ENCODE peak calls at places on chromosome 18, in nine cellular contexts. One of them, this sample, is unnamed.

GRCh38 chr18:77676901-77677300 is 427.3 kb downstream of the GALR1 start:
- DNase-seq in hepatocyte: no peak
- DNase-seq in astrocyte: no peak
- DNase-seq in keratinocyte: no peak
- DNase-seq in OCI-LY7: no peak
- DNase-seq in fibroblast of lung: no peak
- DNase-seq in HCT116: no peak
- DNase-seq in neural progenitor cell: peak
- DNase-seq in IMR-90: no peak
- DNase-seq in this sample: no peak

GRCh38 chr18:62637403-62637802 is 77.9 kb upstream of the PHLPP1 start:
- DNase-seq in neural progenitor cell: no peak
- DNase-seq in fibroblast of lung: no peak
- DNase-seq in hepatocyte: no peak
- DNase-seq in HCT116: no peak
- DNase-seq in OCI-LY7: no peak
- DNase-seq in IMR-90: no peak
- DNase-seq in astrocyte: no peak
- DNase-seq in keratinocyte: no peak
- DNase-seq in this sample: no peak

GRCh38 chr18:12885500-12885899 is 1.5 kb upstream of the PTPN2 start:
- DNase-seq in astrocyte: no peak
- DNase-seq in OCI-LY7: no peak
- DNase-seq in HCT116: no peak
- DNase-seq in IMR-90: no peak
- DNase-seq in fibroblast of lung: no peak
- DNase-seq in neural progenitor cell: no peak
- DNase-seq in keratinocyte: no peak
- DNase-seq in hepatocyte: no peak
- DNase-seq in this sample: no peak

GRCh38 chr18:21740474-21740723 is 193 bp upstream of the MIB1 start:
- DNase-seq in fibroblast of lung: peak
- DNase-seq in HCT116: no peak
- DNase-seq in keratinocyte: no peak
- DNase-seq in OCI-LY7: peak
- DNase-seq in neural progenitor cell: no peak
- DNase-seq in hepatocyte: peak
- DNase-seq in astrocyte: peak
- DNase-seq in IMR-90: peak
- DNase-seq in this sample: peak

GRCh38 chr18:23228102-23229051 is 93.1 kb downstream of the CABLES1 start:
- DNase-seq in keratinocyte: no peak
- DNase-seq in hepatocyte: no peak
- DNase-seq in HCT116: no peak
- DNase-seq in neural progenitor cell: no peak
- DNase-seq in fibroblast of lung: peak
- DNase-seq in astrocyte: peak
- DNase-seq in OCI-LY7: peak
- DNase-seq in IMR-90: peak
- DNase-seq in this sample: no peak

GRCh38 chr18:78171954-78172353 is 807.7 kb upstream of the SALL3 start:
- DNase-seq in HCT116: no peak
- DNase-seq in neural progenitor cell: no peak
- DNase-seq in OCI-LY7: no peak
- DNase-seq in keratinocyte: no peak
- DNase-seq in IMR-90: no peak
- DNase-seq in astrocyte: no peak
- DNase-seq in fibroblast of lung: no peak
- DNase-seq in hepatocyte: no peak
- DNase-seq in this sample: no peak

GRCh38 chr18:45730832-45731545 is 7.0 kb downstream of the SLC14A1 start:
- DNase-seq in hepatocyte: no peak
- DNase-seq in HCT116: no peak
- DNase-seq in OCI-LY7: no peak
- DNase-seq in IMR-90: peak
- DNase-seq in keratinocyte: no peak
- DNase-seq in fibroblast of lung: peak
- DNase-seq in astrocyte: peak
- DNase-seq in neural progenitor cell: no peak
- DNase-seq in this sample: no peak

GRCh38 chr18:61676763-61677434 is 215.9 kb downstream of the RNF152 start:
- DNase-seq in keratinocyte: no peak
- DNase-seq in OCI-LY7: no peak
- DNase-seq in hepatocyte: no peak
- DNase-seq in astrocyte: peak
- DNase-seq in HCT116: no peak
- DNase-seq in fibroblast of lung: peak
- DNase-seq in neural progenitor cell: no peak
- DNase-seq in IMR-90: peak
- DNase-seq in this sample: no peak

GRCh38 chr18:14086459-14087231 is 45.6 kb downstream of the ZNF519 start:
- DNase-seq in astrocyte: peak
- DNase-seq in neural progenitor cell: peak
- DNase-seq in keratinocyte: no peak
- DNase-seq in fibroblast of lung: peak
- DNase-seq in hepatocyte: peak
- DNase-seq in HCT116: no peak
- DNase-seq in IMR-90: peak
- DNase-seq in OCI-LY7: peak
- DNase-seq in this sample: peak

GRCh38 chr18:5057348-5058012 is 139.6 kb downstream of the AKAIN1 start:
- DNase-seq in OCI-LY7: peak
- DNase-seq in astrocyte: peak
- DNase-seq in hepatocyte: peak
- DNase-seq in IMR-90: peak
- DNase-seq in HCT116: peak
- DNase-seq in neural progenitor cell: peak
- DNase-seq in fibroblast of lung: peak
- DNase-seq in keratinocyte: peak
- DNase-seq in this sample: peak

GRCh38 chr18:73365018-73365417 is 497.2 kb upstream of the NETO1 start:
- DNase-seq in hepatocyte: no peak
- DNase-seq in neural progenitor cell: no peak
- DNase-seq in HCT116: no peak
- DNase-seq in astrocyte: peak
- DNase-seq in OCI-LY7: no peak
- DNase-seq in IMR-90: peak
- DNase-seq in fibroblast of lung: peak
- DNase-seq in keratinocyte: no peak
- DNase-seq in this sample: no peak

GRCh38 chr18:79531386-79531785 is 135.7 kb downstream of the NFATC1 start:
- DNase-seq in keratinocyte: no peak
- DNase-seq in hepatocyte: no peak
- DNase-seq in IMR-90: no peak
- DNase-seq in neural progenitor cell: no peak
- DNase-seq in HCT116: no peak
- DNase-seq in OCI-LY7: no peak
- DNase-seq in fibroblast of lung: no peak
- DNase-seq in astrocyte: no peak
- DNase-seq in this sample: no peak

GRCh38 chr18:63131106-63131943 is 188.2 kb downstream of the BCL2 start:
- DNase-seq in OCI-LY7: peak
- DNase-seq in hepatocyte: peak
- DNase-seq in IMR-90: peak
- DNase-seq in HCT116: no peak
- DNase-seq in neural progenitor cell: peak
- DNase-seq in fibroblast of lung: peak
- DNase-seq in astrocyte: peak
- DNase-seq in keratinocyte: no peak
- DNase-seq in this sample: peak

GRCh38 chr18:8373486-8373885 is 235.8 kb upstream of the RAB12 start:
- DNase-seq in IMR-90: no peak
- DNase-seq in OCI-LY7: no peak
- DNase-seq in neural progenitor cell: no peak
- DNase-seq in HCT116: no peak
- DNase-seq in keratinocyte: peak
- DNase-seq in astrocyte: no peak
- DNase-seq in hepatocyte: no peak
- DNase-seq in fibroblast of lung: no peak
- DNase-seq in this sample: no peak

GRCh38 chr18:22346968-22347611 is 70.6 kb downstream of the CTAGE1 start:
- DNase-seq in keratinocyte: no peak
- DNase-seq in OCI-LY7: no peak
- DNase-seq in hepatocyte: peak
- DNase-seq in IMR-90: peak
- DNase-seq in fibroblast of lung: peak
- DNase-seq in astrocyte: peak
- DNase-seq in neural progenitor cell: peak
- DNase-seq in HCT116: no peak
- DNase-seq in this sample: no peak

GRCh38 chr18:31417850-31418249 is 29.7 kb upstream of the DSG3 start:
- DNase-seq in neural progenitor cell: no peak
- DNase-seq in hepatocyte: no peak
- DNase-seq in OCI-LY7: no peak
- DNase-seq in IMR-90: no peak
- DNase-seq in fibroblast of lung: no peak
- DNase-seq in HCT116: no peak
- DNase-seq in keratinocyte: no peak
- DNase-seq in astrocyte: no peak
- DNase-seq in this sample: no peak

GRCh38 chr18:12304351-12305210 is 3.5 kb upstream of the TUBB6 start:
- DNase-seq in neural progenitor cell: no peak
- DNase-seq in IMR-90: peak
- DNase-seq in keratinocyte: no peak
- DNase-seq in astrocyte: peak
- DNase-seq in HCT116: no peak
- DNase-seq in fibroblast of lung: no peak
- DNase-seq in OCI-LY7: no peak
- DNase-seq in hepatocyte: no peak
- DNase-seq in this sample: no peak

GRCh38 chr18:3688682-3689081 is 238.7 kb downstream of the TGIF1 start:
- DNase-seq in OCI-LY7: no peak
- DNase-seq in hepatocyte: peak
- DNase-seq in astrocyte: peak
- DNase-seq in neural progenitor cell: peak
- DNase-seq in IMR-90: peak
- DNase-seq in keratinocyte: no peak
- DNase-seq in HCT116: no peak
- DNase-seq in fibroblast of lung: peak
- DNase-seq in this sample: no peak

GRCh38 chr18:63376493-63377053 is 9.6 kb upstream of the KDSR start:
- DNase-seq in HCT116: no peak
- DNase-seq in astrocyte: no peak
- DNase-seq in fibroblast of lung: peak
- DNase-seq in neural progenitor cell: no peak
- DNase-seq in IMR-90: peak
- DNase-seq in keratinocyte: no peak
- DNase-seq in OCI-LY7: no peak
- DNase-seq in hepatocyte: no peak
- DNase-seq in this sample: no peak

GRCh38 chr18:48548921-48549320 is 10.1 kb downstream of the CTIF start:
- DNase-seq in neural progenitor cell: no peak
- DNase-seq in HCT116: no peak
- DNase-seq in OCI-LY7: no peak
- DNase-seq in astrocyte: no peak
- DNase-seq in hepatocyte: no peak
- DNase-seq in IMR-90: no peak
- DNase-seq in fibroblast of lung: no peak
- DNase-seq in keratinocyte: no peak
- DNase-seq in this sample: no peak
- H3K27ac ChIP-seq in neural progenitor cell: no peak
- H3K27ac ChIP-seq in HCT116: no peak
- H3K27ac ChIP-seq in OCI-LY7: no peak
- H3K27ac ChIP-seq in astrocyte: no peak
- H3K27ac ChIP-seq in hepatocyte: peak
- H3K27ac ChIP-seq in IMR-90: peak
- H3K27ac ChIP-seq in fibroblast of lung: no peak
- H3K27ac ChIP-seq in keratinocyte: peak
- H3K27ac ChIP-seq in this sample: no peak

GRCh38 chr18:9792565-9793226 is 84.6 kb downstream of the RAB31 start:
- DNase-seq in OCI-LY7: peak
- DNase-seq in neural progenitor cell: peak
- DNase-seq in IMR-90: no peak
- DNase-seq in fibroblast of lung: no peak
- DNase-seq in keratinocyte: no peak
- DNase-seq in astrocyte: no peak
- DNase-seq in HCT116: no peak
- DNase-seq in hepatocyte: no peak
- DNase-seq in this sample: peak
- TF ChIP-seq CTCF in OCI-LY7: peak
- TF ChIP-seq CTCF in neural progenitor cell: peak
- TF ChIP-seq CTCF in IMR-90: peak
- TF ChIP-seq CTCF in fibroblast of lung: peak
- TF ChIP-seq CTCF in keratinocyte: peak
- TF ChIP-seq CTCF in astrocyte: no peak
- TF ChIP-seq CTCF in HCT116: peak
- TF ChIP-seq CTCF in hepatocyte: peak
- TF ChIP-seq CTCF in this sample: peak

DNA sequence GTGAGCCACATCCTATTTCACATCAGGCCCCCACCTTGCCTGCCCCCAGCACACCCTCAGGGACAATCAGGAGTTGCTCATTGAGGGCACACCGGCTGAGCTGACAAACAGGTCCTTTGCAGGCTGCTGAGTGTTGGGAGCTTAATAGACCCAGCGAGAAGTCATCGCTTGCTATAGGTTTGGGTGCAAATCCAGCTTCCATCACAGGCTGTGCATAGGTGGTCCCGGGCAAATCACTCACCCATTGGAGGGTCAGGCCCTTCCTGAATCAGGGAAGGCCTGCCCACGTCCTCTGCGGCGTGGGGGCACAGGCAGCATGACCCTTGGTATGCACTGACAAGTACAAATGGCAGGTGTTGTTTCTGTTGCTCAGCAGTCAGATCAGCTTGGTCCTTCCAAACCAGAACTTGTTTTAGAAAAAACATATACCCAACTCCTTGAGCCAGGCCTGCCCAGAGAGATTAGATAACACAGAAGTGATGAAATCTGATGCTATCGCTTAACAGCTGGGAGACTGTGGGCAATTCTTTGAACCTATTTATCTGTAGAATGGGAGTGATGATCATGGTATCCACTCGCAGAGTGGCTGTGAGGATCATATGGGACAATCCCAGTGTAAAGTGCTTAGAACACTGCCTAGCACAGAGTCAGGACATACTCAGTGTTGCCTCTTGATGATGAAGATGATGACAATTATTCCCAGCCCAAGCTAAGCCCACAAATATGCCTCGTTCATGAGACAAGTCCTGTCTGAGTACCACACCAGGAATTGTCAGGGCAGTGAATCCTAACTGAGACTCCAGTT is 34.9 kb downstream of the SMAD7 start:
- DNase-seq in astrocyte: peak
- DNase-seq in keratinocyte: no peak
- DNase-seq in neural progenitor cell: no peak
- DNase-seq in OCI-LY7: no peak
- DNase-seq in HCT116: no peak
- DNase-seq in fibroblast of lung: no peak
- DNase-seq in IMR-90: peak
- DNase-seq in hepatocyte: peak
- DNase-seq in this sample: no peak
- H2AFZ ChIP-seq in astrocyte: no peak
- H2AFZ ChIP-seq in keratinocyte: no peak
- H2AFZ ChIP-seq in neural progenitor cell: no peak
- H2AFZ ChIP-seq in OCI-LY7: no peak
- H2AFZ ChIP-seq in HCT116: no peak
- H2AFZ ChIP-seq in fibroblast of lung: no peak
- H2AFZ ChIP-seq in IMR-90: no peak
- H2AFZ ChIP-seq in hepatocyte: no peak
- H2AFZ ChIP-seq in this sample: no peak

DNA sequence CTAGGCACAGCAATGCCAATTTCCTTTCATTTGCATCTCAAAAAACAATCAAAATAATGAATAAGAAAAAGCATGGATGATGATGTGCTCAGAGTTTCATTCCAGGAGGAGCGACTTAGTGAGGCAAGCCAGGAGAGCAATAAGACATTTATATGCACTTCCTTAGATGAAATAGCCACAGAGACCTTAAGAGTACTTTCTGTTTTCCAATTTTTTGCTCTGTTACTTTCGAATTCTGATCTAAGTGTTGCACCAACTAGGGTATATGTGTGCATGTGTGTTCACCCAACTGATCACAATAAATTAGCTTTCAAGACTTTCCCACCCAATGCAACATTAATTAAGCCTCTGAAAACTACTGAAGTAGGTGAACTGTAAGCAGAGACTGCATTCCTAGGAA is 709 bp downstream of the RAB27B start:
- DNase-seq in keratinocyte: no peak
- DNase-seq in HCT116: no peak
- DNase-seq in fibroblast of lung: no peak
- DNase-seq in IMR-90: no peak
- DNase-seq in OCI-LY7: no peak
- DNase-seq in neural progenitor cell: no peak
- DNase-seq in hepatocyte: no peak
- DNase-seq in astrocyte: no peak
- DNase-seq in this sample: no peak
- H3K27ac ChIP-seq in keratinocyte: peak
- H3K27ac ChIP-seq in HCT116: no peak
- H3K27ac ChIP-seq in fibroblast of lung: no peak
- H3K27ac ChIP-seq in IMR-90: no peak
- H3K27ac ChIP-seq in OCI-LY7: no peak
- H3K27ac ChIP-seq in neural progenitor cell: no peak
- H3K27ac ChIP-seq in hepatocyte: peak
- H3K27ac ChIP-seq in astrocyte: no peak
- H3K27ac ChIP-seq in this sample: no peak